ENCODE peak calls at places on chromosome X, in ten cellular contexts. F is fibroblast of lung, L is mammary epithelial cell, Y is ovary, U is brain microvascular endothelial cell, Z is GM23338, S is right lobe of liver, K is HepG2, I is OCI-LY7, C is H9. T is an unnamed sample.

GRCh38 chrX:130994671-130995070 is 63.5 kb upstream of the ARHGAP36 start:
- DNase-seq in I (peak), U (peak), Y (no peak), S (no peak), Z (peak), C (no peak), K (no peak), L (no peak), F (no peak), T (no peak)

GRCh38 chrX:20378291-20378920 is 111.7 kb upstream of the RPS6KA3 start:
- DNase-seq in K (no peak), U (peak), C (no peak), S (no peak), Y (no peak), F (peak), I (peak), Z (no peak), L (peak), T (peak)

GRCh38 chrX:115134366-115134765 is 54.8 kb upstream of the RBMXL3 start:
- DNase-seq in Y (no peak), K (no peak), Z (no peak), C (no peak), U (no peak), L (no peak), S (no peak), F (no peak), I (no peak), T (no peak)

GRCh38 chrX:29257516-29257915 is 670.3 kb downstream of the IL1RAPL1 start:
- DNase-seq in L (no peak), K (no peak), U (peak), C (no peak), S (no peak), Z (no peak), Y (no peak), F (peak), I (no peak), T (no peak)

GRCh38 chrX:94831364-94831763 is 1157.4 kb downstream of the FAM133A start:
- DNase-seq in I (no peak), Z (peak), U (no peak), K (no peak), C (no peak), L (peak), Y (no peak), F (peak), S (no peak), T (no peak)

GRCh38 chrX:12779534-12779933 is 11.7 kb upstream of the PRPS2 start:
- DNase-seq in U (no peak), S (no peak), K (peak), F (peak), L (no peak), Y (no peak), Z (no peak), C (no peak), I (no peak), T (no peak)

GRCh38 chrX:102624105-102624504 is 24.8 kb downstream of the ARMCX5 start:
- DNase-seq in S (no peak), Z (no peak), C (no peak), I (no peak), L (no peak), U (no peak), F (peak), K (no peak), Y (no peak), T (no peak)

GRCh38 chrX:15418041-15418706 is 34.0 kb upstream of the VEGFD start:
- DNase-seq in I (no peak), Z (no peak), L (no peak), U (no peak), F (peak), K (no peak), C (no peak), S (no peak), Y (no peak), T (no peak)

GRCh38 chrX:137031517-137032377 is 2.0 kb downstream of the GPR101 start:
- DNase-seq in Z (peak), F (peak), Y (peak), I (no peak), C (peak), L (peak), U (peak), K (no peak), S (peak), T (no peak)

GRCh38 chrX:45434231-45434630 is 233.6 kb upstream of the DIPK2B start:
- DNase-seq in U (no peak), Y (no peak), S (no peak), I (no peak), K (no peak), C (no peak), F (no peak), Z (peak), L (peak), T (peak)

GRCh38 chrX:120299928-120300327 is 11.3 kb downstream of the TMEM255A start:
- DNase-seq in I (peak), C (peak), Z (peak), F (no peak), U (no peak), S (no peak), L (peak), Y (no peak), K (peak), T (no peak)

DNA sequence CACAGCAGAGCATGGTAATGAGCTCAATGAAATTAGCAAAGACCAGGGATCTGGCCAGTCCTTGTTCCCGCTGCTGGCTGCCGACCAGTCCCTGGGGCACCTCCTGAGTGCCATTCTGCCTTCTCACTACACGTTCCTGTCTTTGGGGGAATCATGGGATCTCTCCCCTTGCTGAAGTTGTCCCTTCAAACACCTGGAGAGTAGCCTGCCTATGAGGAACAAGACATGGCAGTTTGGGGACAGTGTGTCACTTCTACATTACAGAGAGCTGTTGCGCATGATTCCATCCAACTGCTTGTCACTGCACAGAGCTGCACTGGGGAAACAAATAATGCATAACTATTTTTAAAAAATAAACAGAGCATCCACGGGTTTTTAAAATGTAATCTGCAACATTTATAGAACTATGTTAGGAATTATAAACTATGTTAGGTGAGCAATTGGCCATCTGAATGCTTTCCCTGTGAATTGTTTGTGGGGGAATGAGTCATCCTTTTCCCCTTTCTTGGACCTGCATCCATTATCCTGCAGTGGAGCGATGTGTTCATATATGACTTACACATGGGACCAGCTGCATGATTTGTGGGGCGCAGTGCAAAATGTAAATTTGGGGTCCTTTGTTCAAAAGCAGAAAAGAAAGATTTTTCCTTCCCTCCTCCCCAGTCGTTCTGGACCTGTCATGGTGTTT is 115.1 kb upstream of the TBL1X start:
- DNase-seq in Y (no peak), C (no peak), L (peak), U (no peak), F (peak), S (no peak), I (no peak), K (no peak), Z (no peak), T (peak)
- TF ChIP-seq CTCF in Y (no peak), C (no peak), L (no peak), U (no peak), F (no peak), S (no peak), I (no peak), K (no peak), Z (no peak), T (no peak)

GRCh38 chrX:134693644-134694043 is 35.4 kb upstream of the PLAC1 start:
- DNase-seq in Y (no peak), F (no peak), Z (no peak), S (no peak), K (no peak), U (no peak), C (no peak), L (no peak), I (no peak), T (no peak)
- H3K27ac ChIP-seq in Y (no peak), F (no peak), Z (no peak), S (no peak), K (no peak), U (no peak), C (no peak), L (no peak), I (no peak), T (no peak)

GRCh38 chrX:17876135-17876534 is 15.0 kb upstream of the RAI2 start:
- DNase-seq in F (no peak), Y (no peak), L (no peak), S (no peak), I (no peak), K (no peak), U (no peak), Z (peak), C (no peak), T (no peak)
- TF ChIP-seq CTCF in F (no peak), Y (no peak), L (peak), S (no peak), I (no peak), K (no peak), U (no peak), Z (peak), C (no peak), T (no peak)

GRCh38 chrX:107465932-107466620 is 16.6 kb downstream of the FRMPD3 start:
- DNase-seq in C (no peak), Y (no peak), K (no peak), U (no peak), S (no peak), I (peak), L (no peak), F (no peak), Z (no peak), T (no peak)

GRCh38 chrX:107470198-107470597 is 20.7 kb downstream of the FRMPD3 start:
- DNase-seq in I (peak), C (no peak), Y (no peak), Z (no peak), S (no peak), U (no peak), F (no peak), L (no peak), K (no peak), T (no peak)

GRCh38 chrX:107470971-107471370 is 21.5 kb downstream of the FRMPD3 start:
- DNase-seq in K (no peak), U (no peak), L (no peak), S (no peak), C (peak), Y (no peak), I (no peak), Z (peak), F (no peak), T (no peak)

DNA sequence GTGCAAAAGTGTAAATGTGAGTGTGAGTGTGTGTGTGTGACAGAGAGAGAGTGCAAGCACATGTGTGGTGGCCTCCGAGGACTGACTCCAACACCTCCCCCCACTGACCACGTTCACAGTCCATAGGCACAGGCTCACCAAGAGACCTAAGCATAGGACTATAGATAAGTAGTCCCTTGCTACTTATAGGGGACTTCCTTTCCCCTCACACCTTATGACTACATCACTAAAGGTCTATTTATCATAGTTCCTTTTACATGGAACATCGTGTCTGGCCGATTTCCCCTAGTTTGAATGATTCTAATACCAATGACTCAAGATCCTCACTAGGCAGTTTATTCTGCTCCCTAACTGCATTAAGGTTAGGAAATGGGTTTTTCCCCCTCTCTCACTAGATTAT is 17.8 kb downstream of the FRMPD3 start:
- DNase-seq in K (no peak), I (no peak), F (no peak), C (no peak), Z (no peak), U (no peak), Y (no peak), S (no peak), L (no peak), T (no peak)
- H3K27ac ChIP-seq in K (no peak), I (peak), F (no peak), C (no peak), Z (no peak), U (no peak), Y (no peak), S (no peak), L (no peak), T (no peak)

DNA sequence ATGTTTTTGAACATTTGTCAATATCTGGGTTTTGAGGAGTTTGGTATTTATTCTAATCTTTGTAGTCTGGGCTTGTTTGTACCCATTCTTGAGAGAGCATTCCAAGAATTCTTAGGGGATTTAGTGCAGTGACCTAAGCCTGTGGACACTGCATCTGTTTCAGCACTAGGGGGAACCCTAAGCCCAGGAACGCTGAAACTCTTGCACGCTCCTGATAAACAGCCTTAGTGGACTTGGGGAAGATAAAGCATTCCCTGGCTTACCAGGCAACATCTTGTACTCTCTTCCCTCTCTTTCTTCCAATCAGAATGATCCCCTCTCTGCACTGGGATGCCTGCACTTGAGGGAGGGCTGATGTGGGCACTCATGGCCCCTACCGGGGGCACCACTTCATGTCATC is 654.9 kb upstream of the HTR2C start:
- DNase-seq in K (peak), F (peak), C (peak), S (no peak), Z (peak), Y (no peak), L (peak), U (peak), I (peak), T (peak)
- TF ChIP-seq CTCF in K (peak), F (no peak), C (peak), S (peak), Z (peak), Y (no peak), L (peak), U (peak), I (peak), T (no peak)

DNA sequence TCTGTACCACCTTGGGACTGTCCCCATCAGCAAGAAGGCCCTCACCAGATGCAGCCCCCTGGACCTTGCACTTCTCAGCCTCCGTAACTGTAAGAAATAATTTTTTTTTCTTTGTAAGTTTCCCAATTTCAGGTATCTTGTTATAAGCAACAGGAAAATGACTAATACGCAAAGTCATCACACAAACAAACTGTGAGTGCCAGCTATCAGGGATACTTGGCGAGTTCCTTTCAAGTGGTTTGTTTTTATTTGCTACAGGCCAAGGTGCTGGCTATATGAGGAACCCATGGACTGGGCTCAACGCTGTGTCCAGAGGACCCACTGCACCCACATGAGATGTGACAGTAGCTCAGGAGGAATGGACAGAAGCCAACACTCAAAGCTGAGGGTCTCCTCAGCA is 11.5 kb upstream of the GPM6B start:
- DNase-seq in K (no peak), Y (no peak), I (no peak), S (no peak), L (peak), Z (no peak), U (no peak), F (no peak), C (no peak), T (no peak)
- H3K27ac ChIP-seq in K (no peak), Y (no peak), I (no peak), S (no peak), L (no peak), Z (no peak), U (no peak), F (no peak), C (no peak), T (no peak)

DNA sequence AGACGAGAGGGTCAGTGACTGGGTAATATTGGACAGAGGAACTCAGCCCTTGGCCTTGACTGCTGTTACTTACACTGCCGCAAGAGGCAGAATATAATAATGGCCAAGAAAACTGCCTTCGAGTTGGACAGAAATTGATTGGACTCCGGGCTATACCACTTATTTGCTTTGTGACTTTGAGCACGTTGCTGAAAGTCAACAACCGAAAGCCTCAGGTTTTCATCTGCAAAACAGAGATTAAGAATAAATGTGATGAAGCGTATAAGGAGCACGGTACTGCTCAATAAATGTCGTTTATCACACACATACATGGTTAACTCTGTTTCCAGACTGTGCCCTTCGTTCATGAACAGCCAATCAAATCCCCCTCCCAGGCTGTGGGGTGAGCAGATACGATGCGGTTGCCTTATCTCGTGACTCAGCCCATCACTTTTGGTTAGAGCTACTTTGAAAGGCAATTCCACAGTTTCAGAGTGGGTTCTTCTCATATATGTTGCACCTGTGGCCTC is 91.6 kb downstream of the TSPAN7 start:
- DNase-seq in C (no peak), L (no peak), S (no peak), Y (no peak), Z (no peak), U (no peak), K (no peak), F (no peak), I (no peak), T (no peak)
- TF ChIP-seq CTCF in C (no peak), L (no peak), S (no peak), Y (no peak), Z (no peak), U (no peak), K (no peak), F (no peak), I (no peak), T (no peak)

DNA sequence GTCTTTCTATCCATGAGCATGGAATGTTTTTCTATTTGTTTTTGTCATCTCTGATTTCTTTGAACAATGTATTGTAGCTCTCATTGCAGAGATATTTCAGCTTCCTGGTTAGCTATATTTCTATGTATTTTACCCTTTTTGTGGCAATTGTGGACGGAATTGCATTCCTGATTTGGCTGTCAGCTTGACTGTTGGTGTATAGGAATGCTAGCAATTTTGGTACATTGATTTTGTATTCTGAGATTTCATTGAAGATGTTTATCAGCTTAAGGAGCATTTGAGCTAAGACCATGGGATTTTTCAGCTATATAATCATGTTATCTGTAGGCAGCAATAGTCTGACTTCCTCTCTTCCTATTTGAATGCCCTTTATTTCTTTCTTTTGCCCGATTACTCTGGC is 154.6 kb downstream of the GUCY2F start:
- DNase-seq in Z (no peak), U (peak), K (no peak), L (peak), F (peak), S (no peak), C (no peak), Y (no peak), I (no peak), T (no peak)
- H3K27ac ChIP-seq in Z (no peak), U (no peak), K (no peak), L (no peak), F (no peak), S (no peak), C (no peak), Y (no peak), I (no peak), T (no peak)

T was measured in RWPE1.